ENCODE peak calls at places on chromosomes 4 and X, in ten cellular contexts. F, Q, O, A, T, U, M, P, C and J are unnamed samples.

GRCh38 chr4:41137879-41138278 is 76.5 kb downstream of the APBB2 start:
- DNase-seq in F (no peak), Q (no peak), O (no peak), A (no peak), T (no peak), U (no peak), M (no peak), P (no peak), C (no peak), J (no peak)

GRCh38 chr4:15653864-15654391 is 1.2 kb downstream of the FBXL5 start:
- DNase-seq in F (peak), Q (peak), O (no peak), A (peak), T (no peak), U (no peak), M (no peak), P (peak), C (peak), J (no peak)

GRCh38 chr4:112206431-112206830 is 25.2 kb upstream of the AP1AR start:
- DNase-seq in F (no peak), Q (no peak), O (no peak), A (no peak), T (no peak), U (no peak), M (no peak), P (no peak), C (no peak), J (no peak)

GRCh38 chrX:21745756-21746155 is 12.2 kb downstream of the SMPX start:
- DNase-seq in F (peak), Q (peak), O (peak), A (peak), T (peak), U (no peak), M (no peak), P (peak), C (peak), J (no peak)

GRCh38 chr4:67556426-67556825 is 2.1 kb upstream of the STAP1 start:
- DNase-seq in F (no peak), Q (no peak), O (no peak), A (peak), T (no peak), U (no peak), M (no peak), P (no peak), C (peak), J (no peak)

GRCh38 chr4:54487491-54487890 is 170.3 kb upstream of the KIT start:
- DNase-seq in F (peak), Q (no peak), O (no peak), A (no peak), T (no peak), U (no peak), M (no peak), P (no peak), C (no peak), J (no peak)

GRCh38 chrX:52574416-52575275 is 57.8 kb upstream of the XAGE1B start:
- DNase-seq in F (peak), Q (peak), O (no peak), A (peak), T (no peak), U (peak), M (no peak), P (peak), C (peak), J (peak)

GRCh38 chr4:185587065-185587443 is 51.7 kb upstream of the PDLIM3 start:
- DNase-seq in F (no peak), Q (no peak), O (no peak), A (no peak), T (no peak), U (no peak), M (no peak), P (no peak), C (no peak), J (no peak)

GRCh38 chrX:114985967-114986592 is 31.3 kb downstream of the IL13RA2 start:
- DNase-seq in F (no peak), Q (no peak), O (no peak), A (peak), T (no peak), U (no peak), M (no peak), P (no peak), C (no peak), J (no peak)

GRCh38 chr4:25792200-25792791 is 70.5 kb downstream of the SEL1L3 start:
- DNase-seq in F (no peak), Q (peak), O (peak), A (no peak), T (no peak), U (no peak), M (no peak), P (peak), C (peak), J (no peak)

GRCh38 chrX:9662148-9662547 is 103.5 kb downstream of the GPR143 start:
- DNase-seq in F (peak), Q (no peak), O (no peak), A (peak), T (no peak), U (no peak), M (no peak), P (no peak), C (peak), J (no peak)

GRCh38 chr4:40214661-40215418 is 18.0 kb downstream of the RHOH start:
- DNase-seq in F (no peak), Q (no peak), O (no peak), A (no peak), T (no peak), U (no peak), M (no peak), P (no peak), C (no peak), J (no peak)

GRCh38 chrX:39910651-39911050 is 187.1 kb downstream of the BCOR start:
- DNase-seq in F (no peak), Q (no peak), O (no peak), A (no peak), T (no peak), U (no peak), M (no peak), P (no peak), C (no peak), J (no peak)